ENCODE peak calls at places on chromosomes 7 and 10, in four cellular contexts. J is GM12865, L is amniotic stem cell, R is iris pigment epithelial cell. E is an unnamed sample.

GRCh38 chr7:134547738-134548054 is 1.2 kb upstream of the AKR1B15 start:
- DNase-seq in J (peak; percentile 74), L (peak; percentile 51), R (peak; percentile 81), E (peak; percentile 47)

GRCh38 chr10:124864421-124865193 is 63.0 kb downstream of the ABRAXAS2 start:
- DNase-seq in J (no peak), L (no peak), R (no peak), E (no peak)

GRCh38 chr7:144027070-144027469 is 21.7 kb upstream of the OR2A5 start:
- DNase-seq in J (no peak), L (peak; percentile 11), R (peak; percentile 55), E (peak; percentile 10)

GRCh38 chr7:44196450-44196872 is 4.3 kb upstream of the YKT6 start:
- DNase-seq in J (peak; percentile 50), L (peak; percentile 20), R (peak; percentile 57), E (peak; percentile 29)

GRCh38 chr7:577278-577665 is 57.6 kb upstream of the PDGFA start:
- DNase-seq in J (no peak), L (no peak), R (no peak), E (no peak)

GRCh38 chr10:5977471-5978370 is at the start of gene IL15RA:
- DNase-seq in J (peak; percentile 88), L (peak; percentile 21), R (peak; percentile 58), E (no peak)

GRCh38 chr10:104045151-104046089 is 40.3 kb downstream of the COL17A1 start:
- DNase-seq in J (peak; percentile 35), L (peak; percentile 63), R (peak; percentile 77), E (peak; percentile 66)

GRCh38 chr10:110758898-110759297 is 112.8 kb upstream of the PDCD4 start:
- DNase-seq in J (no peak), L (peak; percentile 29), R (peak; percentile 68), E (no peak)

GRCh38 chr10:12538596-12538995 is 189.2 kb downstream of the CAMK1D start:
- DNase-seq in J (no peak), L (no peak), R (no peak), E (no peak)

GRCh38 chr7:125169088-125169487 is 239.5 kb upstream of the POT1 start:
- DNase-seq in J (no peak), L (no peak), R (no peak), E (no peak)

GRCh38 chr10:12960431-12960898 is 41.0 kb downstream of the CCDC3 start:
- DNase-seq in J (no peak), L (no peak), R (no peak), E (no peak)

GRCh38 chr10:77637986-77638765 is 568 bp upstream of the KCNMA1 start:
- DNase-seq in J (no peak), L (peak; percentile 10), R (peak; percentile 67), E (no peak)

GRCh38 chr10:44689368-44689767 is 221.8 kb upstream of the TMEM72 start:
- DNase-seq in J (no peak), L (no peak), R (no peak), E (no peak)

GRCh38 chr7:95141755-95142154 is 182.6 kb downstream of the PON1 start:
- DNase-seq in J (no peak), L (no peak), R (peak; percentile 6), E (peak; percentile 6)

GRCh38 chr7:109009636-109010035 is 440.0 kb downstream of the DNAJB9 start:
- DNase-seq in J (no peak), L (no peak), R (no peak), E (no peak)

GRCh38 chr7:120056227-120056626 is 216.7 kb upstream of the KCND2 start:
- DNase-seq in J (no peak), L (no peak), R (no peak), E (no peak)

GRCh38 chr7:35374858-35375257 is 121.0 kb upstream of the TBX20 start:
- DNase-seq in J (no peak), L (no peak), R (no peak), E (no peak)

GRCh38 chr7:114539575-114539974 is 125.0 kb downstream of the FOXP2 start:
- DNase-seq in J (peak; percentile 29), L (peak; percentile 30), R (peak; percentile 21), E (peak; percentile 37)

GRCh38 chr10:102394079-102394800 is 1.3 kb upstream of the NFKB2 start:
- DNase-seq in J (peak; percentile 98), L (peak; percentile 86), R (peak; percentile 94), E (peak; percentile 77)

GRCh38 chr7:101094791-101095375 is 9.6 kb downstream of the TRIM56 start:
- DNase-seq in J (peak; percentile 47), L (no peak), R (peak; percentile 67), E (peak; percentile 48)

GRCh38 chr7:142568430-142569097 is 180.7 kb upstream of the PRSS1 start:
- DNase-seq in J (no peak), L (peak; percentile 53), R (peak; percentile 94), E (peak; percentile 36)

GRCh38 chr7:93160410-93160809 is 12.2 kb upstream of the SAMD9L start:
- DNase-seq in J (no peak), L (no peak), R (peak; percentile 58), E (no peak)

GRCh38 chr7:137681657-137682562 is 164.9 kb downstream of the DGKI start:
- DNase-seq in J (no peak), L (peak; percentile 27), R (peak; percentile 88), E (peak; percentile 61)

GRCh38 chr10:102775201-102775972 is 31.6 kb downstream of the WBP1L start:
- DNase-seq in J (no peak), L (no peak), R (peak; percentile 58), E (no peak)

GRCh38 chr10:45443101-45444009 is 69.3 kb downstream of the ALOX5 start:
- DNase-seq in J (no peak), L (no peak), R (no peak), E (no peak)

GRCh38 chr7:100825760-100826545 is 1.4 kb downstream of the EPHB4 start:
- DNase-seq in J (no peak), L (peak; percentile 10), R (peak; percentile 42), E (peak; percentile 43)

GRCh38 chr7:150447966-150448788 is 2.3 kb upstream of the GIMAP8 start:
- DNase-seq in J (peak; percentile 25), L (no peak), R (no peak), E (no peak)

GRCh38 chr7:2529161-2530075 is 9.8 kb downstream of the LFNG start:
- DNase-seq in J (peak; percentile 58), L (peak; percentile 33), R (peak; percentile 57), E (no peak)

GRCh38 chr7:37495574-37496184 is 47.0 kb upstream of the ELMO1 start:
- DNase-seq in J (peak; percentile 37), L (no peak), R (peak; percentile 50), E (peak; percentile 16)

GRCh38 chr10:110751845-110752244 is 107.7 kb downstream of the RBM20 start:
- DNase-seq in J (peak; percentile 48), L (no peak), R (no peak), E (no peak)

GRCh38 chr10:71218046-71218832 is 5.9 kb downstream of the UNC5B start:
- DNase-seq in J (no peak), L (no peak), R (peak; percentile 32), E (no peak)

GRCh38 chr10:125063256-125063945 is 97.0 kb downstream of the CTBP2 start:
- DNase-seq in J (no peak), L (no peak), R (no peak), E (no peak)

GRCh38 chr10:35781643-35782035 is 139.5 kb upstream of the FZD8 start:
- DNase-seq in J (peak; percentile 18), L (no peak), R (peak; percentile 8), E (no peak)

GRCh38 chr10:132114953-132115520 is 49.3 kb downstream of the JAKMIP3 start:
- DNase-seq in J (no peak), L (no peak), R (no peak), E (no peak)

GRCh38 chr10:86345296-86346168 is 21.1 kb downstream of the GRID1 start:
- DNase-seq in J (no peak), L (no peak), R (no peak), E (no peak)

GRCh38 chr7:46539892-46540483 is 618.9 kb upstream of the IGFBP3 start:
- DNase-seq in J (no peak), L (no peak), R (no peak), E (no peak)

GRCh38 chr7:2044883-2045471 is 187.8 kb downstream of the MAD1L1 start:
- DNase-seq in J (no peak), L (no peak), R (no peak), E (no peak)

GRCh38 chr7:80905334-80905733 is 13.5 kb downstream of the SEMA3C start:
- DNase-seq in J (no peak), L (no peak), R (no peak), E (no peak)

GRCh38 chr7:47786557-47787248 is 161.6 kb downstream of the PKD1L1 start:
- DNase-seq in J (no peak), L (peak; percentile 91), R (peak; percentile 99), E (peak; percentile 99)

E was measured in fibroblast of the conjunctiva.